ENCODE peak calls at places on chromosomes 11 and 22, in eight cellular contexts. One of them, this sample, is unnamed.

GRCh38 chr11:61691378-61692156 is 11.4 kb downstream of the DAGLA start:
- DNase-seq in PC-9: no peak
- DNase-seq in stimulated activated CD8-positive, alpha-beta memory T cell treated with anti-CD3 and anti-CD28 coated beads, Interleukin-15, amount 100 ng/mL, for 4 hours: no peak
- DNase-seq in iPS-NIHi11: no peak
- DNase-seq in lung microvascular endothelial cell: no peak
- DNase-seq in astrocyte of the spinal cord: no peak
- DNase-seq in neural progenitor cell: peak; percentile 52
- DNase-seq in NCI-H187: peak; percentile 36
- DNase-seq in this sample: no peak

GRCh38 chr22:17368727-17369552 is at the start of gene CECR2:
- DNase-seq in PC-9: no peak
- DNase-seq in stimulated activated CD8-positive, alpha-beta memory T cell treated with anti-CD3 and anti-CD28 coated beads, Interleukin-15, amount 100 ng/mL, for 4 hours: no peak
- DNase-seq in iPS-NIHi11: peak; percentile 81
- DNase-seq in lung microvascular endothelial cell: peak; percentile 20
- DNase-seq in astrocyte of the spinal cord: peak; percentile 20
- DNase-seq in neural progenitor cell: peak; percentile 95
- DNase-seq in NCI-H187: peak; percentile 55
- DNase-seq in this sample: peak; percentile 70

GRCh38 chr22:29334696-29335344 is 19.3 kb upstream of the RASL10A start:
- DNase-seq in PC-9: no peak
- DNase-seq in stimulated activated CD8-positive, alpha-beta memory T cell treated with anti-CD3 and anti-CD28 coated beads, Interleukin-15, amount 100 ng/mL, for 4 hours: no peak
- DNase-seq in iPS-NIHi11: no peak
- DNase-seq in lung microvascular endothelial cell: peak; percentile 55
- DNase-seq in astrocyte of the spinal cord: peak; percentile 27
- DNase-seq in neural progenitor cell: no peak
- DNase-seq in NCI-H187: no peak
- DNase-seq in this sample: no peak

GRCh38 chr22:43888740-43889139 is 3.1 kb downstream of the PNPLA5 start:
- DNase-seq in PC-9: no peak
- DNase-seq in stimulated activated CD8-positive, alpha-beta memory T cell treated with anti-CD3 and anti-CD28 coated beads, Interleukin-15, amount 100 ng/mL, for 4 hours: no peak
- DNase-seq in iPS-NIHi11: no peak
- DNase-seq in lung microvascular endothelial cell: no peak
- DNase-seq in astrocyte of the spinal cord: no peak
- DNase-seq in neural progenitor cell: no peak
- DNase-seq in NCI-H187: no peak
- DNase-seq in this sample: no peak

GRCh38 chr11:73321342-73322110 is 13.4 kb downstream of the ARHGEF17 start:
- DNase-seq in PC-9: no peak
- DNase-seq in stimulated activated CD8-positive, alpha-beta memory T cell treated with anti-CD3 and anti-CD28 coated beads, Interleukin-15, amount 100 ng/mL, for 4 hours: no peak
- DNase-seq in iPS-NIHi11: no peak
- DNase-seq in lung microvascular endothelial cell: peak; percentile 94
- DNase-seq in astrocyte of the spinal cord: peak; percentile 74
- DNase-seq in neural progenitor cell: no peak
- DNase-seq in NCI-H187: no peak
- DNase-seq in this sample: no peak

GRCh38 chr11:123409456-123409801 is 20.6 kb upstream of the GRAMD1B start:
- DNase-seq in PC-9: no peak
- DNase-seq in stimulated activated CD8-positive, alpha-beta memory T cell treated with anti-CD3 and anti-CD28 coated beads, Interleukin-15, amount 100 ng/mL, for 4 hours: no peak
- DNase-seq in iPS-NIHi11: no peak
- DNase-seq in lung microvascular endothelial cell: no peak
- DNase-seq in astrocyte of the spinal cord: no peak
- DNase-seq in neural progenitor cell: no peak
- DNase-seq in NCI-H187: no peak
- DNase-seq in this sample: no peak

GRCh38 chr11:69518081-69518950 is 36.9 kb downstream of the LINC01488 start:
- DNase-seq in PC-9: no peak
- DNase-seq in stimulated activated CD8-positive, alpha-beta memory T cell treated with anti-CD3 and anti-CD28 coated beads, Interleukin-15, amount 100 ng/mL, for 4 hours: no peak
- DNase-seq in iPS-NIHi11: no peak
- DNase-seq in lung microvascular endothelial cell: no peak
- DNase-seq in astrocyte of the spinal cord: peak; percentile 89
- DNase-seq in neural progenitor cell: no peak
- DNase-seq in NCI-H187: no peak
- DNase-seq in this sample: no peak

GRCh38 chr11:35907648-35908431 is 36.0 kb upstream of the LDLRAD3 start:
- DNase-seq in PC-9: peak; percentile 81
- DNase-seq in stimulated activated CD8-positive, alpha-beta memory T cell treated with anti-CD3 and anti-CD28 coated beads, Interleukin-15, amount 100 ng/mL, for 4 hours: no peak
- DNase-seq in iPS-NIHi11: no peak
- DNase-seq in lung microvascular endothelial cell: no peak
- DNase-seq in astrocyte of the spinal cord: peak; percentile 92
- DNase-seq in neural progenitor cell: no peak
- DNase-seq in NCI-H187: no peak
- DNase-seq in this sample: no peak

GRCh38 chr11:13343067-13343466 is 65.5 kb downstream of the BMAL1 start:
- DNase-seq in PC-9: no peak
- DNase-seq in stimulated activated CD8-positive, alpha-beta memory T cell treated with anti-CD3 and anti-CD28 coated beads, Interleukin-15, amount 100 ng/mL, for 4 hours: no peak
- DNase-seq in iPS-NIHi11: no peak
- DNase-seq in lung microvascular endothelial cell: no peak
- DNase-seq in astrocyte of the spinal cord: no peak
- DNase-seq in neural progenitor cell: no peak
- DNase-seq in NCI-H187: no peak
- DNase-seq in this sample: no peak

GRCh38 chr11:93552874-93553273 is 9.7 kb upstream of the SMCO4 start:
- DNase-seq in PC-9: no peak
- DNase-seq in stimulated activated CD8-positive, alpha-beta memory T cell treated with anti-CD3 and anti-CD28 coated beads, Interleukin-15, amount 100 ng/mL, for 4 hours: no peak
- DNase-seq in iPS-NIHi11: no peak
- DNase-seq in lung microvascular endothelial cell: no peak
- DNase-seq in astrocyte of the spinal cord: no peak
- DNase-seq in neural progenitor cell: no peak
- DNase-seq in NCI-H187: no peak
- DNase-seq in this sample: no peak

GRCh38 chr11:132456735-132457328 is 1075.5 kb downstream of the OPCML start:
- DNase-seq in PC-9: no peak
- DNase-seq in stimulated activated CD8-positive, alpha-beta memory T cell treated with anti-CD3 and anti-CD28 coated beads, Interleukin-15, amount 100 ng/mL, for 4 hours: no peak
- DNase-seq in iPS-NIHi11: peak; percentile 30
- DNase-seq in lung microvascular endothelial cell: no peak
- DNase-seq in astrocyte of the spinal cord: no peak
- DNase-seq in neural progenitor cell: peak; percentile 50
- DNase-seq in NCI-H187: peak; percentile 13
- DNase-seq in this sample: no peak

GRCh38 chr11:35617687-35618496 is at the start of gene FJX1:
- DNase-seq in PC-9: peak; percentile 42
- DNase-seq in stimulated activated CD8-positive, alpha-beta memory T cell treated with anti-CD3 and anti-CD28 coated beads, Interleukin-15, amount 100 ng/mL, for 4 hours: no peak
- DNase-seq in iPS-NIHi11: peak; percentile 89
- DNase-seq in lung microvascular endothelial cell: peak; percentile 81
- DNase-seq in astrocyte of the spinal cord: peak; percentile 93
- DNase-seq in neural progenitor cell: peak; percentile 96
- DNase-seq in NCI-H187: no peak
- DNase-seq in this sample: peak; percentile 76

GRCh38 chr11:33557201-33557600 is 143.4 kb downstream of the C11orf91 start:
- DNase-seq in PC-9: peak; percentile 97
- DNase-seq in stimulated activated CD8-positive, alpha-beta memory T cell treated with anti-CD3 and anti-CD28 coated beads, Interleukin-15, amount 100 ng/mL, for 4 hours: no peak
- DNase-seq in iPS-NIHi11: no peak
- DNase-seq in lung microvascular endothelial cell: no peak
- DNase-seq in astrocyte of the spinal cord: peak; percentile 78
- DNase-seq in neural progenitor cell: no peak
- DNase-seq in NCI-H187: no peak
- DNase-seq in this sample: no peak

GRCh38 chr11:76795936-76796441 is 12.8 kb downstream of the TSKU start:
- DNase-seq in PC-9: no peak
- DNase-seq in stimulated activated CD8-positive, alpha-beta memory T cell treated with anti-CD3 and anti-CD28 coated beads, Interleukin-15, amount 100 ng/mL, for 4 hours: no peak
- DNase-seq in iPS-NIHi11: peak; percentile 2
- DNase-seq in lung microvascular endothelial cell: no peak
- DNase-seq in astrocyte of the spinal cord: no peak
- DNase-seq in neural progenitor cell: no peak
- DNase-seq in NCI-H187: no peak
- DNase-seq in this sample: no peak

GRCh38 chr11:132496341-132496740 is 1036.0 kb downstream of the OPCML start:
- DNase-seq in PC-9: no peak
- DNase-seq in stimulated activated CD8-positive, alpha-beta memory T cell treated with anti-CD3 and anti-CD28 coated beads, Interleukin-15, amount 100 ng/mL, for 4 hours: no peak
- DNase-seq in iPS-NIHi11: no peak
- DNase-seq in lung microvascular endothelial cell: no peak
- DNase-seq in astrocyte of the spinal cord: no peak
- DNase-seq in neural progenitor cell: no peak
- DNase-seq in NCI-H187: peak; percentile 40
- DNase-seq in this sample: no peak

GRCh38 chr11:70169136-70169535 is 34.0 kb upstream of the FADD start:
- DNase-seq in PC-9: no peak
- DNase-seq in stimulated activated CD8-positive, alpha-beta memory T cell treated with anti-CD3 and anti-CD28 coated beads, Interleukin-15, amount 100 ng/mL, for 4 hours: no peak
- DNase-seq in iPS-NIHi11: no peak
- DNase-seq in lung microvascular endothelial cell: no peak
- DNase-seq in astrocyte of the spinal cord: no peak
- DNase-seq in neural progenitor cell: no peak
- DNase-seq in NCI-H187: no peak
- DNase-seq in this sample: no peak

GRCh38 chr22:41983516-41983915 is 14.3 kb downstream of the SEPTIN3 start:
- DNase-seq in PC-9: peak; percentile 68
- DNase-seq in stimulated activated CD8-positive, alpha-beta memory T cell treated with anti-CD3 and anti-CD28 coated beads, Interleukin-15, amount 100 ng/mL, for 4 hours: no peak
- DNase-seq in iPS-NIHi11: no peak
- DNase-seq in lung microvascular endothelial cell: no peak
- DNase-seq in astrocyte of the spinal cord: no peak
- DNase-seq in neural progenitor cell: no peak
- DNase-seq in NCI-H187: no peak
- DNase-seq in this sample: no peak

GRCh38 chr11:7533199-7534029 is 19.6 kb downstream of the PPFIBP2 start:
- DNase-seq in PC-9: no peak
- DNase-seq in stimulated activated CD8-positive, alpha-beta memory T cell treated with anti-CD3 and anti-CD28 coated beads, Interleukin-15, amount 100 ng/mL, for 4 hours: no peak
- DNase-seq in iPS-NIHi11: no peak
- DNase-seq in lung microvascular endothelial cell: no peak
- DNase-seq in astrocyte of the spinal cord: no peak
- DNase-seq in neural progenitor cell: no peak
- DNase-seq in NCI-H187: no peak
- DNase-seq in this sample: no peak

GRCh38 chr11:21588754-21589153 is 604.1 kb upstream of the ANO5 start:
- DNase-seq in PC-9: no peak
- DNase-seq in stimulated activated CD8-positive, alpha-beta memory T cell treated with anti-CD3 and anti-CD28 coated beads, Interleukin-15, amount 100 ng/mL, for 4 hours: no peak
- DNase-seq in iPS-NIHi11: no peak
- DNase-seq in lung microvascular endothelial cell: no peak
- DNase-seq in astrocyte of the spinal cord: no peak
- DNase-seq in neural progenitor cell: no peak
- DNase-seq in NCI-H187: no peak
- DNase-seq in this sample: no peak

This sample was measured in WTC11.